ENCODE peak calls at places on chromosomes 7 and 10, in six cellular contexts. One of them, this sample, is unnamed.

GRCh38 chr10:14093735-14094484 is 236.8 kb downstream of the FRMD4A start:
- DNase-seq in A549: peak
- DNase-seq in heart left ventricle: no peak
- DNase-seq in sigmoid colon: no peak
- DNase-seq in stomach: no peak
- DNase-seq in right lobe of liver: no peak
- DNase-seq in this sample: no peak

GRCh38 chr7:115748123-115748738 is 282.3 kb downstream of the TFEC start:
- DNase-seq in A549: peak
- DNase-seq in heart left ventricle: no peak
- DNase-seq in sigmoid colon: no peak
- DNase-seq in stomach: no peak
- DNase-seq in right lobe of liver: no peak
- DNase-seq in this sample: no peak

GRCh38 chr10:104330168-104331117 is 7.8 kb downstream of the ITPRIP start:
- DNase-seq in A549: peak
- DNase-seq in heart left ventricle: no peak
- DNase-seq in sigmoid colon: peak
- DNase-seq in stomach: no peak
- DNase-seq in right lobe of liver: no peak
- DNase-seq in this sample: no peak

GRCh38 chr7:3297105-3297819 is 3.8 kb upstream of the SDK1 start:
- DNase-seq in A549: no peak
- DNase-seq in heart left ventricle: no peak
- DNase-seq in sigmoid colon: no peak
- DNase-seq in stomach: no peak
- DNase-seq in right lobe of liver: no peak
- DNase-seq in this sample: no peak

GRCh38 chr10:780536-781524 is 91.4 kb upstream of the DIP2C start:
- DNase-seq in A549: no peak
- DNase-seq in heart left ventricle: no peak
- DNase-seq in sigmoid colon: peak
- DNase-seq in stomach: no peak
- DNase-seq in right lobe of liver: no peak
- DNase-seq in this sample: no peak

GRCh38 chr10:35425596-35425995 is 89.3 kb downstream of the CCNY start:
- DNase-seq in A549: no peak
- DNase-seq in heart left ventricle: no peak
- DNase-seq in sigmoid colon: no peak
- DNase-seq in stomach: no peak
- DNase-seq in right lobe of liver: no peak
- DNase-seq in this sample: no peak

GRCh38 chr10:111116762-111117445 is 40.1 kb downstream of the ADRA2A start:
- DNase-seq in A549: no peak
- DNase-seq in heart left ventricle: no peak
- DNase-seq in sigmoid colon: no peak
- DNase-seq in stomach: no peak
- DNase-seq in right lobe of liver: no peak
- DNase-seq in this sample: no peak

GRCh38 chr7:77727936-77728701 is 31.9 kb downstream of the RSBN1L start:
- DNase-seq in A549: peak
- DNase-seq in heart left ventricle: no peak
- DNase-seq in sigmoid colon: no peak
- DNase-seq in stomach: no peak
- DNase-seq in right lobe of liver: no peak
- DNase-seq in this sample: no peak

GRCh38 chr7:122199171-122199570 is 55.1 kb upstream of the AASS start:
- DNase-seq in A549: no peak
- DNase-seq in heart left ventricle: no peak
- DNase-seq in sigmoid colon: no peak
- DNase-seq in stomach: no peak
- DNase-seq in right lobe of liver: no peak
- DNase-seq in this sample: no peak

GRCh38 chr7:45631569-45631968 is 57.4 kb downstream of the ADCY1 start:
- DNase-seq in A549: no peak
- DNase-seq in heart left ventricle: no peak
- DNase-seq in sigmoid colon: no peak
- DNase-seq in stomach: no peak
- DNase-seq in right lobe of liver: no peak
- DNase-seq in this sample: no peak

GRCh38 chr10:69517271-69517848 is 55.9 kb downstream of the NEUROG3 start:
- DNase-seq in A549: no peak
- DNase-seq in heart left ventricle: no peak
- DNase-seq in sigmoid colon: no peak
- DNase-seq in stomach: no peak
- DNase-seq in right lobe of liver: no peak
- DNase-seq in this sample: no peak

GRCh38 chr7:116395125-116395791 is 104.3 kb upstream of the CAV2 start:
- DNase-seq in A549: peak
- DNase-seq in heart left ventricle: no peak
- DNase-seq in sigmoid colon: no peak
- DNase-seq in stomach: no peak
- DNase-seq in right lobe of liver: no peak
- DNase-seq in this sample: no peak

GRCh38 chr10:63391812-63392211 is 74.0 kb downstream of the JMJD1C start:
- DNase-seq in A549: no peak
- DNase-seq in heart left ventricle: no peak
- DNase-seq in sigmoid colon: no peak
- DNase-seq in stomach: no peak
- DNase-seq in right lobe of liver: no peak
- DNase-seq in this sample: no peak

GRCh38 chr7:150784120-150784736 is 15.9 kb downstream of the TMEM176B start:
- DNase-seq in A549: peak
- DNase-seq in heart left ventricle: no peak
- DNase-seq in sigmoid colon: no peak
- DNase-seq in stomach: peak
- DNase-seq in right lobe of liver: peak
- DNase-seq in this sample: no peak

GRCh38 chr10:114648368-114648767 is 9.7 kb downstream of the ABLIM1 start:
- DNase-seq in A549: peak
- DNase-seq in heart left ventricle: no peak
- DNase-seq in sigmoid colon: no peak
- DNase-seq in stomach: no peak
- DNase-seq in right lobe of liver: no peak
- DNase-seq in this sample: no peak

GRCh38 chr7:158447206-158448171 is 140.1 kb downstream of the PTPRN2 start:
- DNase-seq in A549: no peak
- DNase-seq in heart left ventricle: no peak
- DNase-seq in sigmoid colon: no peak
- DNase-seq in stomach: peak
- DNase-seq in right lobe of liver: no peak
- DNase-seq in this sample: peak

GRCh38 chr7:122482212-122482611 is 177.7 kb upstream of the FEZF1 start:
- DNase-seq in A549: no peak
- DNase-seq in heart left ventricle: no peak
- DNase-seq in sigmoid colon: no peak
- DNase-seq in stomach: no peak
- DNase-seq in right lobe of liver: no peak
- DNase-seq in this sample: no peak

GRCh38 chr10:32072025-32072787 is 16.0 kb upstream of the KIF5B start:
- DNase-seq in A549: no peak
- DNase-seq in heart left ventricle: no peak
- DNase-seq in sigmoid colon: no peak
- DNase-seq in stomach: no peak
- DNase-seq in right lobe of liver: no peak
- DNase-seq in this sample: peak

GRCh38 chr7:51467384-51468017 is 150.9 kb upstream of the COBL start:
- DNase-seq in A549: no peak
- DNase-seq in heart left ventricle: no peak
- DNase-seq in sigmoid colon: no peak
- DNase-seq in stomach: no peak
- DNase-seq in right lobe of liver: no peak
- DNase-seq in this sample: no peak

GRCh38 chr10:95793401-95794045 is 37.6 kb downstream of the ENTPD1 start:
- DNase-seq in A549: no peak
- DNase-seq in heart left ventricle: no peak
- DNase-seq in sigmoid colon: peak
- DNase-seq in stomach: no peak
- DNase-seq in right lobe of liver: no peak
- DNase-seq in this sample: peak

GRCh38 chr7:2038876-2039728 is 193.6 kb downstream of the MAD1L1 start:
- DNase-seq in A549: no peak
- DNase-seq in heart left ventricle: no peak
- DNase-seq in sigmoid colon: peak
- DNase-seq in stomach: no peak
- DNase-seq in right lobe of liver: peak
- DNase-seq in this sample: peak

GRCh38 chr7:2034291-2035201 is 198.2 kb downstream of the MAD1L1 start:
- DNase-seq in A549: no peak
- DNase-seq in heart left ventricle: peak
- DNase-seq in sigmoid colon: peak
- DNase-seq in stomach: no peak
- DNase-seq in right lobe of liver: peak
- DNase-seq in this sample: peak

GRCh38 chr7:2037805-2038635 is 194.7 kb downstream of the MAD1L1 start:
- DNase-seq in A549: no peak
- DNase-seq in heart left ventricle: peak
- DNase-seq in sigmoid colon: peak
- DNase-seq in stomach: peak
- DNase-seq in right lobe of liver: peak
- DNase-seq in this sample: no peak

GRCh38 chr7:2036786-2037185 is 196.0 kb downstream of the MAD1L1 start:
- DNase-seq in A549: no peak
- DNase-seq in heart left ventricle: peak
- DNase-seq in sigmoid colon: peak
- DNase-seq in stomach: no peak
- DNase-seq in right lobe of liver: peak
- DNase-seq in this sample: peak

GRCh38 chr7:2037301-2037804 is 195.4 kb downstream of the MAD1L1 start:
- DNase-seq in A549: no peak
- DNase-seq in heart left ventricle: peak
- DNase-seq in sigmoid colon: peak
- DNase-seq in stomach: no peak
- DNase-seq in right lobe of liver: peak
- DNase-seq in this sample: no peak
- H3K4me3 ChIP-seq in A549: no peak
- H3K4me3 ChIP-seq in heart left ventricle: peak
- H3K4me3 ChIP-seq in sigmoid colon: no peak
- H3K4me3 ChIP-seq in stomach: peak
- H3K4me3 ChIP-seq in right lobe of liver: no peak
- H3K4me3 ChIP-seq in this sample: peak

GRCh38 chr10:91295346-91295745 is 74.9 kb downstream of the PCGF5 start:
- DNase-seq in A549: no peak
- DNase-seq in heart left ventricle: no peak
- DNase-seq in sigmoid colon: no peak
- DNase-seq in stomach: no peak
- DNase-seq in right lobe of liver: no peak
- DNase-seq in this sample: no peak

GRCh38 chr10:91300011-91300575 is 79.6 kb downstream of the PCGF5 start:
- DNase-seq in A549: no peak
- DNase-seq in heart left ventricle: no peak
- DNase-seq in sigmoid colon: no peak
- DNase-seq in stomach: no peak
- DNase-seq in right lobe of liver: no peak
- DNase-seq in this sample: no peak

GRCh38 chr10:91294134-91294906 is 73.9 kb downstream of the PCGF5 start:
- DNase-seq in A549: no peak
- DNase-seq in heart left ventricle: no peak
- DNase-seq in sigmoid colon: no peak
- DNase-seq in stomach: no peak
- DNase-seq in right lobe of liver: no peak
- DNase-seq in this sample: no peak

GRCh38 chr10:91296471-91296870 is 76.0 kb downstream of the PCGF5 start:
- DNase-seq in A549: peak
- DNase-seq in heart left ventricle: no peak
- DNase-seq in sigmoid colon: no peak
- DNase-seq in stomach: no peak
- DNase-seq in right lobe of liver: no peak
- DNase-seq in this sample: no peak

GRCh38 chr10:91298224-91298862 is 77.9 kb downstream of the PCGF5 start:
- DNase-seq in A549: peak
- DNase-seq in heart left ventricle: peak
- DNase-seq in sigmoid colon: peak
- DNase-seq in stomach: peak
- DNase-seq in right lobe of liver: peak
- DNase-seq in this sample: peak
- TF ChIP-seq POLR2A in A549: no peak
- TF ChIP-seq POLR2A in heart left ventricle: no peak
- TF ChIP-seq POLR2A in sigmoid colon: no peak
- TF ChIP-seq POLR2A in stomach: no peak
- TF ChIP-seq POLR2A in right lobe of liver: no peak
- TF ChIP-seq POLR2A in this sample: no peak

DNA sequence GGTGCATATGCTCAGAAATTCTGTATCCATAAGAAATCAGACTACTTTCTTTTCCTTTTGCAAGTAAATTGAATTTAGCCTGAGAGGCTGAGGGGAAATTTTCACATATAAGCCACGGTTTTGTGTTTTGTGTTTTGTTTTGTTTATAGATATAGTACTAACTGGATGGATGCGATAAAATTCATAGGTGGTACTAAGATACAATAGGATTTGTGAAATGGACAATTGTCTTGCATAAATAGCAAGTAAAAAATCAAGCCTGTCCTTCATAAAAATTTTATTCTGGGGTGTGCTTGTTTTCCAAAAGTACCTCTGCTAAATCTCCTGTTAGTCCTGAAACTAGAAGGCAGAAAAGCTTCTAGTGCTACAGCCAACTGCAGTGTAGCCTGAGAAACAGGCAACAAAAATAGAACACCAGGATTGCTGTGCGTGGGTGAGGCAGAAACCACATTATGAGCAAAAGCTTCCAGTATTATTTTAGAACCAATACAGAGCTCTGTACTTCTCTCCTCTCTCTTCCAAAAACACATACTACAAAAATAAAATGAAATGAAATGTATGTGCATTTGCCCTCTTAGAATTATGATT is 634 bp upstream of the HDAC9 start:
- DNase-seq in A549: no peak
- DNase-seq in heart left ventricle: no peak
- DNase-seq in sigmoid colon: no peak
- DNase-seq in stomach: no peak
- DNase-seq in right lobe of liver: no peak
- DNase-seq in this sample: no peak
- H3K4me3 ChIP-seq in A549: no peak
- H3K4me3 ChIP-seq in heart left ventricle: peak
- H3K4me3 ChIP-seq in sigmoid colon: no peak
- H3K4me3 ChIP-seq in stomach: peak
- H3K4me3 ChIP-seq in right lobe of liver: no peak
- H3K4me3 ChIP-seq in this sample: peak

GRCh38 chr7:35037526-35038339 is 448 bp upstream of the DPY19L1 start:
- DNase-seq in A549: peak
- DNase-seq in heart left ventricle: peak
- DNase-seq in sigmoid colon: peak
- DNase-seq in stomach: peak
- DNase-seq in right lobe of liver: peak
- DNase-seq in this sample: peak
- TF ChIP-seq POLR2A in A549: peak
- TF ChIP-seq POLR2A in heart left ventricle: peak
- TF ChIP-seq POLR2A in sigmoid colon: no peak
- TF ChIP-seq POLR2A in stomach: no peak
- TF ChIP-seq POLR2A in right lobe of liver: no peak
- TF ChIP-seq POLR2A in this sample: peak

GRCh38 chr10:101783736-101784118 is 481 bp upstream of the NPM3 start:
- DNase-seq in A549: no peak
- DNase-seq in heart left ventricle: no peak
- DNase-seq in sigmoid colon: no peak
- DNase-seq in stomach: no peak
- DNase-seq in right lobe of liver: no peak
- DNase-seq in this sample: no peak
- H3K4me3 ChIP-seq in A549: peak
- H3K4me3 ChIP-seq in heart left ventricle: peak
- H3K4me3 ChIP-seq in sigmoid colon: peak
- H3K4me3 ChIP-seq in stomach: peak
- H3K4me3 ChIP-seq in right lobe of liver: peak
- H3K4me3 ChIP-seq in this sample: peak

GRCh38 chr10:119650692-119651513 is at the start of gene BAG3:
- DNase-seq in A549: peak
- DNase-seq in heart left ventricle: peak
- DNase-seq in sigmoid colon: peak
- DNase-seq in stomach: peak
- DNase-seq in right lobe of liver: peak
- DNase-seq in this sample: peak
- TF ChIP-seq POLR2A in A549: peak
- TF ChIP-seq POLR2A in heart left ventricle: no peak
- TF ChIP-seq POLR2A in sigmoid colon: peak
- TF ChIP-seq POLR2A in stomach: peak
- TF ChIP-seq POLR2A in right lobe of liver: peak
- TF ChIP-seq POLR2A in this sample: peak